ENCODE peak calls at places on chromosome 7, in nine cellular contexts. D is bronchial epithelial cell, A is testis, O is DMS 273 treated with DMSO at 0.1 percent for 48 hours, U is A549, M is epithelial cell of esophagus, C is T1000, Z is activated T-cell treated with anti-CD3 and anti-CD28 coated beads for 1 hour, E is cardiac muscle cell. Y is an unnamed sample.

GRCh38 chr7:158975526-158976467 is 119.4 kb downstream of the DYNC2I1 start:
- DNase-seq in D (no peak), U (no peak), C (no peak), A (no peak), Z (no peak), O (no peak), M (no peak), E (no peak), Y (no peak)

GRCh38 chr7:14374336-14374735 is 384.9 kb upstream of the ETV1 start:
- DNase-seq in E (no peak), D (no peak), M (no peak), A (no peak), U (no peak), O (no peak), Z (no peak), C (no peak), Y (no peak)

GRCh38 chr7:2779086-2779485 is 65.0 kb downstream of the GNA12 start:
- DNase-seq in D (no peak), U (no peak), E (no peak), C (no peak), M (peak; percentile 29), Z (no peak), A (no peak), O (no peak), Y (no peak)

GRCh38 chr7:105802611-105803520 is 73.5 kb downstream of the ATXN7L1 start:
- DNase-seq in E (no peak), O (no peak), M (peak; percentile 15), A (no peak), U (no peak), D (no peak), Z (no peak), C (no peak), Y (peak; percentile 69)

GRCh38 chr7:33845991-33846509 is 59.3 kb upstream of the BMPER start:
- DNase-seq in Z (no peak), D (no peak), M (no peak), E (peak; percentile 30), A (peak; percentile 57), O (no peak), C (no peak), U (no peak), Y (no peak)

GRCh38 chr7:75716992-75717626 is 21.6 kb downstream of the HIP1 start:
- DNase-seq in E (peak; percentile 38), C (peak; percentile 35), A (no peak), M (peak; percentile 67), Z (no peak), D (peak; percentile 70), O (no peak), U (peak; percentile 62), Y (peak; percentile 78)

GRCh38 chr7:73342645-73343044 is 14.7 kb downstream of the FKBP6 start:
- DNase-seq in Z (no peak), C (no peak), E (peak; percentile 80), M (peak; percentile 39), A (peak; percentile 33), U (peak; percentile 46), D (peak; percentile 27), O (no peak), Y (peak; percentile 49)

GRCh38 chr7:150367677-150368097 is 935 bp upstream of the REPIN1 start:
- DNase-seq in U (no peak), M (peak; percentile 73), C (no peak), Z (no peak), A (no peak), O (peak; percentile 84), D (peak; percentile 62), E (peak; percentile 29), Y (no peak)

GRCh38 chr7:48301201-48301600 is 129.9 kb downstream of the ABCA13 start:
- DNase-seq in O (no peak), C (no peak), E (peak; percentile 22), Z (no peak), M (no peak), U (no peak), A (no peak), D (no peak), Y (no peak)

GRCh38 chr7:76121044-76121443 is 73.1 kb downstream of the MDH2 start:
- DNase-seq in A (no peak), C (no peak), D (no peak), O (no peak), Z (no peak), M (no peak), E (no peak), U (no peak), Y (no peak)

GRCh38 chr7:35570926-35571325 is 124.0 kb downstream of the HERPUD2 start:
- DNase-seq in M (peak; percentile 20), Z (no peak), O (no peak), C (no peak), A (no peak), D (peak; percentile 33), E (no peak), U (no peak), Y (no peak)

GRCh38 chr7:69674701-69675182 is 76.5 kb downstream of the AUTS2 start:
- DNase-seq in C (no peak), O (no peak), U (no peak), A (no peak), Z (no peak), D (no peak), M (peak; percentile 1), E (no peak), Y (no peak)

GRCh38 chr7:116953372-116953726 is at the start of gene ST7:
- DNase-seq in Z (peak; percentile 50), D (peak; percentile 65), M (peak; percentile 79), C (peak; percentile 44), A (peak; percentile 70), U (peak; percentile 67), O (peak; percentile 34), E (peak; percentile 77), Y (peak; percentile 80)

GRCh38 chr7:105454058-105454739 is 65.5 kb upstream of the SRPK2 start:
- DNase-seq in E (peak; percentile 51), O (no peak), U (no peak), C (no peak), M (peak; percentile 67), Z (no peak), D (peak; percentile 75), A (no peak), Y (peak; percentile 56)

GRCh38 chr7:39624202-39624807 is 933 bp downstream of the RALA start:
- DNase-seq in C (no peak), D (peak; percentile 71), M (peak; percentile 83), O (peak; percentile 31), U (peak; percentile 37), A (peak; percentile 39), Z (no peak), E (no peak), Y (peak; percentile 47)

GRCh38 chr7:34677491-34677890 is 19.5 kb downstream of the NPSR1 start:
- DNase-seq in U (no peak), E (no peak), A (no peak), Z (no peak), D (no peak), C (no peak), M (no peak), O (no peak), Y (no peak)

GRCh38 chr7:2471022-2471329 is 5.2 kb downstream of the GRIFIN start:
- DNase-seq in E (peak; percentile 52), Z (no peak), A (no peak), M (peak; percentile 88), O (no peak), D (peak; percentile 85), C (no peak), U (no peak), Y (no peak)